ENCODE peak calls at places on chromosomes 5 and 9, in five cellular contexts. X is Panc1, W is endothelial cell of umbilical vein, A is upper lobe of left lung, H is HCT116. K is an unnamed sample. For H3K27me3, the result is how much of the 10 kb centered on the place peaks cover.

GRCh38 chr5:111245654-111246053 is 21.5 kb downstream of the CAMK4 start:
- DNase-seq in A (no peak), X (no peak), W (no peak), H (no peak), K (no peak)

GRCh38 chr9:121692606-121693505 is 41.4 kb downstream of the DAB2IP start:
- DNase-seq in H (peak), W (no peak), X (no peak), A (no peak), K (no peak)

GRCh38 chr5:134131165-134131564 is 16.7 kb downstream of the TCF7 start:
- DNase-seq in H (no peak), W (no peak), A (no peak), X (no peak), K (no peak)

GRCh38 chr9:117232266-117232665 is 182.6 kb downstream of the ASTN2 start:
- DNase-seq in W (no peak), H (no peak), A (no peak), X (no peak), K (no peak)

GRCh38 chr5:139648205-139649081 is at the start of gene CXXC5:
- DNase-seq in X (no peak), H (no peak), W (peak), A (peak), K (peak)

GRCh38 chr9:89078860-89079259 is 87.6 kb downstream of the S1PR3 start:
- DNase-seq in H (no peak), W (peak), X (no peak), A (no peak), K (peak)

GRCh38 chr5:125766706-125767105 is 656.5 kb upstream of the GRAMD2B start:
- DNase-seq in X (no peak), W (no peak), A (no peak), H (no peak), K (no peak)

GRCh38 chr9:73039916-73040263 is 87.0 kb upstream of the ALDH1A1 start:
- DNase-seq in H (no peak), A (no peak), X (no peak), W (no peak), K (no peak)

GRCh38 chr5:89556215-89557009 is 673.4 kb upstream of the MEF2C start:
- DNase-seq in W (peak), X (peak), H (peak), A (no peak), K (no peak)

GRCh38 chr9:18463991-18464390 is 10.0 kb upstream of the ADAMTSL1 start:
- DNase-seq in W (no peak), H (no peak), X (no peak), A (no peak), K (no peak)

GRCh38 chr9:5448016-5448415 is 2.3 kb upstream of the CD274 start:
- DNase-seq in W (no peak), A (no peak), H (no peak), X (no peak), K (no peak)

GRCh38 chr9:38488156-38488698 is 64.0 kb upstream of the IGFBPL1 start:
- DNase-seq in H (no peak), X (no peak), A (peak), W (no peak), K (no peak)

GRCh38 chr9:14769235-14769580 is 46.7 kb upstream of the CER1 start:
- DNase-seq in W (peak), A (no peak), H (peak), X (peak), K (no peak)
- TF ChIP-seq CTCF in W (peak), A (no peak), H (peak), X (no peak), K (no peak)

DNA sequence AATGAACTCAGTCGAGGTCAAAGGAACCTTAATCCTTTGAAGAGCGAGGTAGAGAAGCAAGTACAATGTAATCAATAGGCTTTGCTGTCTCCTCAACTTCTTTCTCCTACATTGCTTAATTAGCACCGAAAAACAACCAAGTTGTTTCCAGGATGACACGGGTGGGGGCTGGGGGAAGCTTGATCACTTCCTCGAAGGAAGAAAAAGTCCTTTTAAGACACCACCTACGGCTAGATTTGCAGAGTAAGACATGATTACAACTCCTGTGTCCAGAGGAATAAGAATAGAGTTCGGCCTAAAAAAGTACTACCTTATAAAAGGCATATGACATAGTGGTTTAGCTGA is 811 bp upstream of the ARRDC3 start:
- DNase-seq in X (no peak), H (no peak), W (peak), A (no peak), K (no peak)
- H3K27me3 ChIP-seq in X (under half), H (under half), W (under half), A (under half), K (under half)

DNA sequence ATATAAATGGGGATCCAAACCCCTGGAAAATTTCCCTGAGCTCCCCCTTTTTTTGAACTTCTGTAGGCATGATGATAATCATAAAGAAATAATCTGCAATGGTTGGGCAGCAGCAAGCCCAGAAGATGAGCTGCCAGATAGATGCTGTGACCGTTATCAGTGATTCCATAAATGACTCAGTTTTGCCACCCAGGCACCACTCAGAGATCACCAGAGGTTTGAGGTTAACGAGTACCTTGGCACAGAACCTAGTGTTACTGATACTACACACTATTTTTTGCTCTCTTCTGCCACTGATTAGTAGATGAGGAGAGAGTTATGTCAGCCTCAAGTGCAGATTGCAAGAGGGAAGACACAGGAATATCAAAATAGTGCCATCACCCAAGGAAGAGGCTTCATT is 199.3 kb upstream of the PTGER4 start:
- DNase-seq in X (no peak), H (no peak), A (no peak), W (no peak), K (no peak)
- TF ChIP-seq POLR2AphosphoS5 in X (no peak), H (no peak), A (no peak), W (no peak), K (no peak)

DNA sequence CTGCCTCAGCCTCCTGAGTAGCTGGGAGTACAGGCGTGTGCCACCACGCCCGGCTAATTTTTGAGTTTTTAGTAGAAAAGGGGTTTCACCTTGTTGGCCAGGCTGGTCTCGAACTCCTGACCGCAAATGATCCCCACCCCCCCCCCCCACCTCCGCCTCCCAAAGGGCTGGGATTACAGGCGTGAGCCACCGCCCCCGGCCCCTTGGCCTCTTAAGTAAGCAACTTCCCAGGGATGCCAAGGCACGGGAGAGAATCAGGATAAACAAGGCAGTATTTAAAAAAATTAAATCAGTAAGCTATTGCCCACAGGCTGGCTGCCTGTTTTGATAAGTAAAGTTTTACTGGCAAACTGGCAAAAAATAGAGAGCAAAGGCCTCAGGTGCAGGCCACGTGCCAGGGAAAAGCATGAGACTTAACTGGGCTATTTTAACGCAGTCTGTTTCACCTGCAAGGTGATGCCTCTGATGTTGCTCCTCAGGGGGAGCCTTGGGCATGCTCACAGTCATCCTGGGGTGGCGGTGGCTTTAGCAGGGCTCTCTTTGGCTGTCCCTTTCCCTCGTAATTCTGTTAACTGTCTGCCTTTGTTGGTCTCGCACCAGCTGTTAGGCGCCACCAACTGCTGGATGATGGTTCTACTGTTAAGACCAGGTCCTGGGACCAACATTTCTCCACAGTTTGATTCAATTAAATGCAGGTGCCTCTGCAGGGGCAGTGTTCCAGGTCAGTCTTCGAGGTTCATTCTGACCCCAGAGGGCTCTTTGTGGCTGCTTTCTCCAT is 19.4 kb upstream of the RNF130 start:
- DNase-seq in X (no peak), H (peak), W (peak), A (no peak), K (no peak)
- TF ChIP-seq CTCF in X (peak), H (no peak), W (peak), A (no peak), K (no peak)

GRCh38 chr9:124041817-124042116 is 30.2 kb downstream of the LHX2 start:
- DNase-seq in A (no peak), X (no peak), H (no peak), W (no peak), K (no peak)

GRCh38 chr9:124044448-124044847 is 32.9 kb downstream of the LHX2 start:
- DNase-seq in H (no peak), W (no peak), A (no peak), X (no peak), K (no peak)

GRCh38 chr9:124040935-124041816 is 29.6 kb downstream of the LHX2 start:
- DNase-seq in A (peak), W (peak), H (no peak), X (peak), K (no peak)

GRCh38 chr9:124040186-124040920 is 28.8 kb downstream of the LHX2 start:
- DNase-seq in H (no peak), A (no peak), X (no peak), W (no peak), K (peak)

DNA sequence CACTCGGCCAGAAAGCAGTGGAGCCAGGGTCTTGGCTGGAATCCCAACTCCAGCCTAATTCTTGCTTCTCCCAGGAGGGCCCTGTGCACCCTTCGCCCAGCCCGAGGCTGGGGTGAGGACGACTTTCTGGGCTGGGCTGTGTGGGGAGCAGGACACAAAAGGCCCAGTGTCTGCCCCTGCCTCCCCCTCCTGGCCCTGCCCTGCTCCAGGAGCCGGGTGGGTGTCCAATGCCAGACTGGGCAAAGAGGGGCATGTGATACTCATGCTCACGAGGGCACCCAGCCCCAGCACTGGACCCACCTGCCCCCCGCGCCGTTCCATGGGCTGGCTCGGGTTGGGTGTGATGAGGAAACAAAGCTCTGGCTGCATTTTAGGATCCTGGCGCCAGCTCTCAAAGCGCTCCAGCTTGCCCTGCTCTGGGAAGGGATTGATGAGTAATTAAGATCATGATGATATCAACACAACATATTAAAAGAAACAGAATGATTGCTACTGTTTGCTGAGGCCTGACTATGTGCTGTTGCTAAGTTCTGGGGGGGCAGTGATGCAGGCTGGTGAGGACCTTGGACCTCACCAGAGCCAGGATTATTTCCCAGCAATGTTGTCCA is 30.7 kb downstream of the LHX2 start:
- DNase-seq in X (no peak), A (peak), W (no peak), H (no peak), K (peak)
- H3K27me3 ChIP-seq in X (under half), A (under half), W (under half), H (under half), K (half or more)